ENCODE peak calls at places on chromosome 22, in five cellular contexts. R, K, Y, C and D are unnamed samples. For H4K20me1, the result is how much of the 10 kb centered on the place peaks cover.

GRCh38 chr22:35484651-35485372 is 55.8 kb upstream of the RASD2 start:
- DNase-seq in R (no peak), K (no peak), Y (peak), C (no peak), D (no peak)

GRCh38 chr22:36234211-36234610 is 5.1 kb downstream of the APOL2 start:
- DNase-seq in R (no peak), K (peak), Y (no peak), C (no peak), D (no peak)

GRCh38 chr22:36587289-36588154 is 58.6 kb upstream of the EIF3D start:
- DNase-seq in R (no peak), K (no peak), Y (peak), C (no peak), D (no peak)

GRCh38 chr22:48531721-48532435 is 1295.8 kb downstream of the BRD1 start:
- DNase-seq in R (no peak), K (no peak), Y (no peak), C (no peak), D (no peak)

GRCh38 chr22:45284705-45285305 is at the start of gene UPK3A:
- DNase-seq in R (peak), K (peak), Y (no peak), C (peak), D (peak)

GRCh38 chr22:25775501-25775900 is 33.5 kb downstream of the MYO18B start:
- DNase-seq in R (no peak), K (peak), Y (peak), C (no peak), D (no peak)

GRCh38 chr22:49156662-49157285 is 670.9 kb downstream of the BRD1 start:
- DNase-seq in R (peak), K (no peak), Y (no peak), C (no peak), D (no peak)

GRCh38 chr22:44951510-44951816 is 58.3 kb downstream of the PHF21B start:
- DNase-seq in R (no peak), K (no peak), Y (no peak), C (no peak), D (no peak)

GRCh38 chr22:44918925-44919392 is 90.8 kb downstream of the PHF21B start:
- DNase-seq in R (no peak), K (no peak), Y (no peak), C (no peak), D (no peak)

GRCh38 chr22:44595841-44596341 is 97.9 kb upstream of the RTL6 start:
- DNase-seq in R (no peak), K (no peak), Y (peak), C (no peak), D (no peak)

GRCh38 chr22:26995222-26995621 is 337.8 kb downstream of the MIAT start:
- DNase-seq in R (peak), K (no peak), Y (no peak), C (no peak), D (no peak)

GRCh38 chr22:50626314-50626855 is 1.6 kb downstream of the ARSA start:
- DNase-seq in R (peak), K (peak), Y (no peak), C (no peak), D (no peak)

GRCh38 chr22:23012081-23012622 is 58.2 kb upstream of the GNAZ start:
- DNase-seq in R (no peak), K (no peak), Y (no peak), C (peak), D (no peak)

GRCh38 chr22:46462726-46463371 is 74.6 kb downstream of the CELSR1 start:
- DNase-seq in R (peak), K (no peak), Y (no peak), C (no peak), D (no peak)

GRCh38 chr22:44924098-44924497 is 85.7 kb downstream of the PHF21B start:
- DNase-seq in R (no peak), K (no peak), Y (no peak), C (no peak), D (no peak)

GRCh38 chr22:35538801-35539321 is 1.8 kb upstream of the RASD2 start:
- DNase-seq in R (no peak), K (peak), Y (no peak), C (peak), D (peak)

GRCh38 chr22:50297510-50298265 is 9.8 kb downstream of the PLXNB2 start:
- DNase-seq in R (no peak), K (no peak), Y (no peak), C (no peak), D (no peak)

GRCh38 chr22:30217698-30218565 is 28.6 kb downstream of the LIF start:
- DNase-seq in R (no peak), K (no peak), Y (no peak), C (no peak), D (no peak)

GRCh38 chr22:44340271-44341239 is 27.8 kb upstream of the SHISAL1 start:
- DNase-seq in R (no peak), K (no peak), Y (no peak), C (no peak), D (no peak)

GRCh38 chr22:25636323-25636722 is 71.8 kb downstream of the GRK3 start:
- DNase-seq in R (no peak), K (no peak), Y (no peak), C (no peak), D (no peak)

GRCh38 chr22:23828800-23829680 is 9.8 kb downstream of the DERL3 start:
- DNase-seq in R (no peak), K (no peak), Y (no peak), C (no peak), D (no peak)

GRCh38 chr22:44710474-44711235 is 8.7 kb downstream of the PRR5 start:
- DNase-seq in R (no peak), K (no peak), Y (no peak), C (peak), D (no peak)

GRCh38 chr22:30574095-30574981 is at the start of gene GAL3ST1:
- DNase-seq in R (peak), K (peak), Y (no peak), C (no peak), D (no peak)

GRCh38 chr22:49961601-49962011 is 1.0 kb downstream of the PIM3 start:
- DNase-seq in R (no peak), K (peak), Y (no peak), C (no peak), D (no peak)

GRCh38 chr22:28910575-28911278 is 27.4 kb downstream of the ZNRF3 start:
- DNase-seq in R (no peak), K (no peak), Y (no peak), C (no peak), D (no peak)

GRCh38 chr22:49286236-49286760 is 541.4 kb downstream of the BRD1 start:
- DNase-seq in R (no peak), K (no peak), Y (no peak), C (no peak), D (no peak)

GRCh38 chr22:22940961-22941605 is 53.5 kb downstream of the IGLL5 start:
- DNase-seq in R (no peak), K (peak), Y (no peak), C (no peak), D (no peak)

DNA sequence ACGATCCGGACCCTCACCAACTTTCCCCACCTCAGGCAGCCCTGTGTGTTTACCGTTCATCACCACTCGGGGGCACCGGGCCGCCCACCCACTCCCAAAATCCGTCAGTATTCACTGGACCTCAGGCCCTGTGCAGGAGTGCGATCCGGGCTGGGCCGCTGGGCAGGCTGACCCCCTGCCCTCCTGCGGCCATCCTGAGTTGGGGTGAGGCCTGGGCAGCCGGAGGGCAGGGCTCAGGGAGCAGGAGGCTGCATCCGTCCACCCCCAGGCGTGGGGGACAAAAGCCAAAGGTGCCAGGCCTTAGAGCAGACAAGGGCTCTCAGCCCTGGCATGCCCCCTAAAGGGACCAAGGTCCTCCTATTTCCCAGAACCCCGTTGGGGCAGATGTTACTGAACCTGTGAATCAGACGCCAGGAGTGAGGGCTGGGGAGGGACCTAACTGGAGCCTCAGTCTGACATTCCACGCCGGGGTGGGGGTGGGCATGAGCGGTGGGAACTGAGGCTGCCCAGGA is 16.8 kb upstream of the TMEM191C start:
- DNase-seq in R (no peak), K (peak), Y (no peak), C (no peak), D (no peak)
- H4K20me1 ChIP-seq in R (under half), K (under half), Y (under half), C (half or more), D (under half)

DNA sequence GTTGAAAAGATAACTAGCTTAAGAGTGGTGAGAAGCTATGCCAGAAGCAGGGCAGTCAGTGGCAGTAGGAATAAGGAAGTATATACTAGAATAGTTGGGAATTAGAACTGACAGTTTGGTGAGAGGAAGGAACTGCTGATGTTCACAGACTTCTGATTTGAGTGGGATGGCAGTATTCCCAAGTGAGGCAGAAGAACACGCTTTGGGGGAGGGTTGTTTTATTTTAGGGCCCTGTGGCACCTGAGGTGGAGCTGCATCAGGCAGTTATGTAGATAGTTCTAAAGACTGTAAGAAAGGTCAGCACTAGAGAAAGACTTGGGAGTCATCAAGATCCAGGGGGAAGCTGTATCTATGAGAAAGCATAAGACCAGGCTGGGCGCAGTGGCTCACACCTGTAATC is 66.3 kb upstream of the TNRC6B start:
- DNase-seq in R (no peak), K (no peak), Y (no peak), C (no peak), D (no peak)
- H4K20me1 ChIP-seq in R (under half), K (under half), Y (under half), C (under half), D (under half)

GRCh38 chr22:42337356-42337755 is 66.9 kb upstream of the TCF20 start:
- DNase-seq in R (no peak), K (no peak), Y (no peak), C (no peak), D (no peak)
- H4K20me1 ChIP-seq in R (under half), K (under half), Y (under half), C (under half), D (under half)

DNA sequence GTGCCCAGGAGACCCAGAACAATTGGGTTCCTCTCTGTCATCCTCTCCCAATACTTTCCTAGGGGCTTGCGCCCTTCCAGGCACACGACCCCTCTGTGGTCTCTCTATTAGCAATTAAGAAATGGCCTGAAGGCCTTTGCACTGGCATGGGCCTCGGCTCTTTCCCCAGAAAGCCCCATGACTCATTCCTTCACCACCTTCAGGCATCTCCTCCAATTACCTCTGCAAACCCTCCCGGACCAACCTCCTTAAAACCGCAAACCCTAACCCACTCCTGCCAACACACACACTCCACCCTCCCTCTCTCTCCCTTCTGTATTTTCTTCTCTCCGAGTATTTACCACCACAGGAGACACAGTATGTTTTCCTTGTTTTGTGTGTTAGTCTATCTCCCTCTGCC is 36.7 kb downstream of the LARGE1 start:
- DNase-seq in R (no peak), K (no peak), Y (no peak), C (no peak), D (no peak)
- H4K20me1 ChIP-seq in R (under half), K (under half), Y (under half), C (under half), D (under half)

GRCh38 chr22:33871935-33872334 is 48.3 kb downstream of the LARGE1 start:
- DNase-seq in R (no peak), K (no peak), Y (no peak), C (no peak), D (peak)

GRCh38 chr22:33873186-33873585 is 47.1 kb downstream of the LARGE1 start:
- DNase-seq in R (no peak), K (no peak), Y (no peak), C (no peak), D (no peak)

GRCh38 chr22:33874206-33874605 is 46.1 kb downstream of the LARGE1 start:
- DNase-seq in R (no peak), K (no peak), Y (no peak), C (no peak), D (no peak)

GRCh38 chr22:33873666-33874065 is 46.6 kb downstream of the LARGE1 start:
- DNase-seq in R (no peak), K (no peak), Y (no peak), C (no peak), D (no peak)

GRCh38 chr22:33875316-33875715 is 45.0 kb downstream of the LARGE1 start:
- DNase-seq in R (no peak), K (no peak), Y (no peak), C (no peak), D (no peak)
- H4K20me1 ChIP-seq in R (under half), K (under half), Y (under half), C (under half), D (under half)

GRCh38 chr22:19150482-19151328 is 613 bp upstream of the GSC2 start:
- DNase-seq in R (no peak), K (no peak), Y (no peak), C (no peak), D (no peak)
- H4K20me1 ChIP-seq in R (under half), K (under half), Y (under half), C (under half), D (under half)